ENCODE peak calls at places on chromosomes 11 and 22, in six cellular contexts. Q is GM13976, L is stomach, T is cardiac muscle cell, O is IMR-90, A is GM12865. X is an unnamed sample.
A peak's percentile ranks its signal among the peaks of the same experiment; 100 is the strongest.

GRCh38 chr11:11510939-11511338 is 110.9 kb downstream of the GALNT18 start:
- DNase-seq in Q (no peak), L (no peak), T (no peak), O (peak; percentile 17), A (no peak), X (peak; percentile 39)

GRCh38 chr11:128207861-128208321 is 379.5 kb downstream of the ETS1 start:
- DNase-seq in Q (no peak), L (no peak), T (peak; percentile 99), O (peak; percentile 91), A (no peak), X (peak; percentile 100)

GRCh38 chr22:30602049-30602448 is 4.9 kb upstream of the TCN2 start:
- DNase-seq in Q (no peak), L (no peak), T (peak; percentile 52), O (peak; percentile 43), A (peak; percentile 65), X (peak; percentile 48)

GRCh38 chr22:36343070-36343719 is 44.6 kb downstream of the MYH9 start:
- DNase-seq in Q (no peak), L (no peak), T (no peak), O (no peak), A (no peak), X (no peak)

GRCh38 chr11:77879218-77879617 is 58.3 kb downstream of the AAMDC start:
- DNase-seq in Q (peak; percentile 15), L (no peak), T (peak; percentile 68), O (peak; percentile 50), A (peak; percentile 67), X (no peak)

GRCh38 chr11:100888836-100889235 is 201.7 kb downstream of the ARHGAP42 start:
- DNase-seq in Q (no peak), L (no peak), T (no peak), O (no peak), A (no peak), X (no peak)

GRCh38 chr22:37552560-37553163 is 7.6 kb upstream of the CDC42EP1 start:
- DNase-seq in Q (no peak), L (no peak), T (peak; percentile 80), O (peak; percentile 55), A (no peak), X (no peak)

GRCh38 chr11:16001899-16002426 is 354.4 kb downstream of the SOX6 start:
- DNase-seq in Q (no peak), L (peak; percentile 43), T (peak; percentile 94), O (peak; percentile 95), A (peak; percentile 38), X (peak; percentile 96)

GRCh38 chr11:119319702-119320592 is 3.0 kb upstream of the MCAM start:
- DNase-seq in Q (peak; percentile 41), L (no peak), T (no peak), O (no peak), A (no peak), X (no peak)

GRCh38 chr22:17501679-17502285 is 61.5 kb upstream of the SLC25A18 start:
- DNase-seq in Q (peak; percentile 76), L (no peak), T (peak; percentile 85), O (peak; percentile 66), A (peak; percentile 80), X (peak; percentile 65)

GRCh38 chr11:110892741-110893285 is 180.6 kb upstream of the ARHGAP20 start:
- DNase-seq in Q (no peak), L (peak; percentile 43), T (peak; percentile 27), O (peak; percentile 25), A (no peak), X (no peak)

GRCh38 chr11:82176945-82177344 is 556.7 kb downstream of the FAM181B start:
- DNase-seq in Q (no peak), L (no peak), T (no peak), O (no peak), A (no peak), X (no peak)

GRCh38 chr11:82174610-82175009 is 559.1 kb downstream of the FAM181B start:
- DNase-seq in Q (no peak), L (no peak), T (no peak), O (no peak), A (no peak), X (peak; percentile 3)

DNA sequence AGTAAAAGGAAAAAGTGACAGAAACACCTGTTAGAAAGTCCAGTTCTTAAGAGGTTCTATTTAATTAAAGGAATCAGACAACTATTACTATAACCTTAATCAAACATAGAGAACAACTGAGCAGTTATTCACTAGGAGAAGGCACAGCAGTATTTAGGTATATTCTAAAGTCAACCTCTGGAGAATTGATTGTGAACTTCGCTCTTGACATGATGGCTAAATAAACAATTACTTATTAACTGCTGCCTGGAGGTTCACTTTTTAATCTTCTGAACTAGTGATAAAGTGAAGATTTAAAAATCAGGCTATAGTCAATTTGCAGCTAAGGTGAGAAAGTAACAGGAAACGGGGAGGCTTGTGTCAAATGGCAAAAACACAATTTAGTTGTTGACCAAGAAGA is 557.3 kb downstream of the FAM181B start:
- DNase-seq in Q (no peak), L (no peak), T (no peak), O (no peak), A (no peak), X (no peak)
- TF ChIP-seq CTCF in Q (no peak), L (no peak), T (no peak), O (no peak), A (no peak), X (no peak)

GRCh38 chr11:452203-452744 is 2.2 kb downstream of the PTDSS2 start:
- DNase-seq in Q (no peak), L (no peak), T (no peak), O (no peak), A (no peak), X (no peak)
- TF ChIP-seq CTCF in Q (no peak), L (no peak), T (no peak), O (no peak), A (no peak), X (no peak)

DNA sequence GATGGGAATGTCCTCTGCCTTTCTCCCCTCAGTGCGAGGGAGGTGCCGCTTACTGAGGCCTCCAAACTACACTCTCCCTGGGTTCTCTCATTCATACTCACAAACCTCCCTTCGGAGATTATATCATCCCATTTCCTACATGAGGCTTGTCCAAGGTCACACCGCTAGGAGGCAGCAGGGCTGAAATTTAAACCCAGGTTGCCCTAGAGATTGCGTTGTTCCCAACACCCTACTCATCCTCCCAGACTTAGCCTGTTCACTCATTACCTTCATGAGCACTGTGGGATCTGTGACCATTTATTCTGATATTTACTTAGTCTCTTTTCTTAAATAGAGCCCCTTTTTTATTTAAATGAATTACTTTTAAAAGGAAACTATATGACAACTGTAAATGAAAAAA is 31.1 kb downstream of the SDHAF2 start:
- DNase-seq in Q (no peak), L (no peak), T (no peak), O (no peak), A (no peak), X (no peak)
- TF ChIP-seq CTCF in Q (no peak), L (no peak), T (peak; percentile 11), O (no peak), A (no peak), X (no peak)

GRCh38 chr11:74319139-74319538 is 7.7 kb upstream of the P4HA3 start:
- DNase-seq in Q (no peak), L (no peak), T (peak; percentile 83), O (peak; percentile 93), A (no peak), X (peak; percentile 94)

GRCh38 chr11:74322667-74323066 is 11.2 kb upstream of the P4HA3 start:
- DNase-seq in Q (no peak), L (no peak), T (peak; percentile 60), O (peak; percentile 16), A (no peak), X (no peak)

GRCh38 chr11:74318241-74318932 is 6.9 kb upstream of the P4HA3 start:
- DNase-seq in Q (no peak), L (no peak), T (no peak), O (peak; percentile 65), A (no peak), X (no peak)

GRCh38 chr11:74320538-74320937 is 9.1 kb upstream of the P4HA3 start:
- DNase-seq in Q (no peak), L (no peak), T (no peak), O (peak; percentile 34), A (no peak), X (peak; percentile 44)

GRCh38 chr11:74321487-74322188 is 10.2 kb upstream of the P4HA3 start:
- DNase-seq in Q (peak; percentile 32), L (no peak), T (peak; percentile 64), O (peak; percentile 65), A (peak; percentile 54), X (peak; percentile 15)
- TF ChIP-seq CTCF in Q (peak; percentile 21), L (no peak), T (peak; percentile 78), O (peak; percentile 55), A (peak; percentile 72), X (peak; percentile 48)

DNA sequence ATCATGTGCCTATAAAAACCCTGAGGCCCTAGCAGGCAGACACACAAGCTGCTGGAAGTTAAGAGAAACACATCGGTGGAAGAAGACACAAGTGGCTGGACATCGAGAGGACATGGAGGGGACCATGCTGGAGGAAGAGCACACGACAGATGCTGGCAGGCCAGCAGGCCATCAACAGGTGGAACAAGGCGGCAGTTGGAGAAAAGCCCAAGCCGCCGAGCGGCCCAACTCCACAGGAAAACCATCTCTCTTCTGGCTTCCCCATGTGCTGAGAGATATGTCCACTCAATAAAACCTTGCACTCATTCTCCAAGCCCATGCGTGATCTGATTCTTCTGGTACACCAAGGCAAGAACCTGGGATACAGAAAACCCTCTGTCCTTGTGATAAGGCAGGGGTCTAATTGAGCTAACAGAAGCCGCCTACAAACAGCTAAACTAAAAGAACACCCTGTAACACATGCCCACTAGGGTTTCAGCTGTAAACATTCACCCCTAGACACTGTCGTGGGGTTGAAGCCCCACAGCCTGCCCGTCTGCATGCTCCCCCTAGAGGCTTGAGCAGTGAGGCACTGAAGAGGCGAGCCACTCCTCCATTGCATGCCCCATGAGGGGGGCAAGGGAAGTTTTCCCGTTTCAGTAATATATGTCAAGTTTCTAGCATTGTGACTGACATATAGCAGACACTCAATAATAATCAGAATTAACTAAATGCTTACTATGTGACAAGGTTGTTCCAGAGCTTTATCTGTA is 39.0 kb upstream of the MMP20 start:
- DNase-seq in Q (no peak), L (no peak), T (peak; percentile 11), O (no peak), A (peak; percentile 26), X (no peak)
- TF ChIP-seq CTCF in Q (peak; percentile 50), L (no peak), T (peak; percentile 45), O (peak; percentile 35), A (peak; percentile 57), X (peak; percentile 2)

GRCh38 chr11:84993386-84993785 is 633.8 kb downstream of the DLG2 start:
- DNase-seq in Q (no peak), L (no peak), T (no peak), O (no peak), A (peak; percentile 27), X (peak; percentile 34)
- TF ChIP-seq CTCF in Q (no peak), L (no peak), T (no peak), O (peak; percentile 24), A (peak; percentile 38), X (peak; percentile 55)

GRCh38 chr11:18608373-18608772 is 8.8 kb downstream of the MISFA start:
- DNase-seq in Q (no peak), L (no peak), T (peak; percentile 49), O (peak; percentile 19), A (no peak), X (no peak)
- TF ChIP-seq CTCF in Q (no peak), L (no peak), T (no peak), O (no peak), A (no peak), X (no peak)

GRCh38 chr11:123247498-123247799 is 52.4 kb upstream of the CLMP start:
- DNase-seq in Q (no peak), L (no peak), T (no peak), O (no peak), A (no peak), X (no peak)
- TF ChIP-seq CTCF in Q (no peak), L (no peak), T (no peak), O (no peak), A (no peak), X (no peak)

GRCh38 chr22:39212721-39213376 is 31.9 kb downstream of the PDGFB start:
- DNase-seq in Q (peak; percentile 20), L (no peak), T (peak; percentile 93), O (no peak), A (no peak), X (peak; percentile 37)
- TF ChIP-seq CTCF in Q (no peak), L (no peak), T (peak; percentile 21), O (no peak), A (no peak), X (no peak)